ENCODE peak calls at places on chromosomes 2 and 18, in eight cellular contexts. One of them, this sample, is unnamed.

GRCh38 chr2:85737481-85737880 is 16.3 kb upstream of the ATOH8 start:
- DNase-seq in BE2C: no peak
- DNase-seq in thoracic aorta: peak; percentile 85
- DNase-seq in spleen: no peak
- DNase-seq in naive thymus-derived CD4-positive, alpha-beta T cell: no peak
- DNase-seq in tibial artery: peak; percentile 96
- DNase-seq in H9: no peak
- DNase-seq in testis: peak; percentile 54
- DNase-seq in this sample: peak; percentile 65

GRCh38 chr2:151632993-151633592 is 101.2 kb downstream of the NEB start:
- DNase-seq in tibial artery: no peak
- DNase-seq in H9: no peak
- DNase-seq in BE2C: no peak
- DNase-seq in naive thymus-derived CD4-positive, alpha-beta T cell: no peak
- DNase-seq in spleen: no peak
- DNase-seq in thoracic aorta: no peak
- DNase-seq in testis: no peak
- DNase-seq in this sample: no peak

GRCh38 chr2:145563752-145564615 is 1044.1 kb upstream of the ZEB2 start:
- DNase-seq in spleen: no peak
- DNase-seq in tibial artery: no peak
- DNase-seq in naive thymus-derived CD4-positive, alpha-beta T cell: no peak
- DNase-seq in H9: no peak
- DNase-seq in BE2C: no peak
- DNase-seq in thoracic aorta: no peak
- DNase-seq in testis: no peak
- DNase-seq in this sample: no peak

GRCh38 chr2:31136732-31137131 is 1.5 kb downstream of the GALNT14 start:
- DNase-seq in thoracic aorta: no peak
- DNase-seq in spleen: no peak
- DNase-seq in tibial artery: no peak
- DNase-seq in naive thymus-derived CD4-positive, alpha-beta T cell: no peak
- DNase-seq in H9: no peak
- DNase-seq in testis: no peak
- DNase-seq in BE2C: peak; percentile 40
- DNase-seq in this sample: no peak

GRCh38 chr2:75619992-75620740 is 26.4 kb upstream of the MRPL19 start:
- DNase-seq in spleen: no peak
- DNase-seq in testis: no peak
- DNase-seq in tibial artery: no peak
- DNase-seq in BE2C: no peak
- DNase-seq in thoracic aorta: no peak
- DNase-seq in naive thymus-derived CD4-positive, alpha-beta T cell: no peak
- DNase-seq in H9: no peak
- DNase-seq in this sample: no peak

GRCh38 chr2:51723716-51724115 is 691.8 kb upstream of the NRXN1 start:
- DNase-seq in thoracic aorta: no peak
- DNase-seq in naive thymus-derived CD4-positive, alpha-beta T cell: no peak
- DNase-seq in tibial artery: no peak
- DNase-seq in spleen: no peak
- DNase-seq in H9: no peak
- DNase-seq in BE2C: no peak
- DNase-seq in testis: no peak
- DNase-seq in this sample: no peak

GRCh38 chr2:144694456-144694855 is 174.5 kb upstream of the ZEB2 start:
- DNase-seq in H9: no peak
- DNase-seq in tibial artery: no peak
- DNase-seq in BE2C: no peak
- DNase-seq in testis: no peak
- DNase-seq in thoracic aorta: no peak
- DNase-seq in naive thymus-derived CD4-positive, alpha-beta T cell: no peak
- DNase-seq in spleen: no peak
- DNase-seq in this sample: no peak

GRCh38 chr2:159094173-159094737 is 125.8 kb downstream of the TANC1 start:
- DNase-seq in testis: peak; percentile 64
- DNase-seq in BE2C: no peak
- DNase-seq in thoracic aorta: peak; percentile 27
- DNase-seq in H9: no peak
- DNase-seq in naive thymus-derived CD4-positive, alpha-beta T cell: no peak
- DNase-seq in spleen: no peak
- DNase-seq in tibial artery: peak; percentile 91
- DNase-seq in this sample: peak; percentile 67

GRCh38 chr2:17133052-17133671 is 385.1 kb downstream of the RAD51AP2 start:
- DNase-seq in naive thymus-derived CD4-positive, alpha-beta T cell: no peak
- DNase-seq in spleen: no peak
- DNase-seq in H9: no peak
- DNase-seq in BE2C: no peak
- DNase-seq in testis: no peak
- DNase-seq in tibial artery: no peak
- DNase-seq in thoracic aorta: no peak
- DNase-seq in this sample: no peak

GRCh38 chr2:240469747-240470146 is 34.3 kb downstream of the GPC1 start:
- DNase-seq in H9: no peak
- DNase-seq in naive thymus-derived CD4-positive, alpha-beta T cell: no peak
- DNase-seq in testis: no peak
- DNase-seq in tibial artery: no peak
- DNase-seq in spleen: peak; percentile 29
- DNase-seq in BE2C: no peak
- DNase-seq in thoracic aorta: peak; percentile 1
- DNase-seq in this sample: peak; percentile 10

GRCh38 chr2:71453404-71454220 is at the start of gene DYSF:
- DNase-seq in BE2C: peak; percentile 31
- DNase-seq in testis: peak; percentile 27
- DNase-seq in spleen: peak; percentile 93
- DNase-seq in tibial artery: peak; percentile 76
- DNase-seq in H9: peak; percentile 85
- DNase-seq in thoracic aorta: no peak
- DNase-seq in naive thymus-derived CD4-positive, alpha-beta T cell: no peak
- DNase-seq in this sample: no peak

GRCh38 chr2:182509-183122 is 81.2 kb downstream of the SH3YL1 start:
- DNase-seq in naive thymus-derived CD4-positive, alpha-beta T cell: no peak
- DNase-seq in H9: no peak
- DNase-seq in spleen: no peak
- DNase-seq in BE2C: no peak
- DNase-seq in thoracic aorta: no peak
- DNase-seq in testis: no peak
- DNase-seq in tibial artery: no peak
- DNase-seq in this sample: no peak

GRCh38 chr2:226334981-226335720 is 464.5 kb downstream of the IRS1 start:
- DNase-seq in H9: no peak
- DNase-seq in naive thymus-derived CD4-positive, alpha-beta T cell: no peak
- DNase-seq in spleen: no peak
- DNase-seq in tibial artery: no peak
- DNase-seq in thoracic aorta: no peak
- DNase-seq in testis: no peak
- DNase-seq in BE2C: no peak
- DNase-seq in this sample: no peak

GRCh38 chr2:45012733-45013132 is 3.5 kb upstream of the SIX2 start:
- DNase-seq in BE2C: no peak
- DNase-seq in tibial artery: no peak
- DNase-seq in testis: no peak
- DNase-seq in thoracic aorta: no peak
- DNase-seq in H9: no peak
- DNase-seq in spleen: no peak
- DNase-seq in naive thymus-derived CD4-positive, alpha-beta T cell: no peak
- DNase-seq in this sample: no peak
- H3K9me3 ChIP-seq in BE2C: peaks cover 3% of the 10 kb centered on the region
- H3K9me3 ChIP-seq in tibial artery: no peaks in the 10 kb centered on the region
- H3K9me3 ChIP-seq in testis: no peaks in the 10 kb centered on the region
- H3K9me3 ChIP-seq in thoracic aorta: no peaks in the 10 kb centered on the region
- H3K9me3 ChIP-seq in H9: no peaks in the 10 kb centered on the region
- H3K9me3 ChIP-seq in spleen: no peaks in the 10 kb centered on the region
- H3K9me3 ChIP-seq in naive thymus-derived CD4-positive, alpha-beta T cell: no peaks in the 10 kb centered on the region
- H3K9me3 ChIP-seq in this sample: no peaks in the 10 kb centered on the region

GRCh38 chr18:64332851-64333250 is 184.0 kb upstream of the LINC00305 start:
- DNase-seq in tibial artery: no peak
- DNase-seq in BE2C: no peak
- DNase-seq in naive thymus-derived CD4-positive, alpha-beta T cell: no peak
- DNase-seq in H9: no peak
- DNase-seq in spleen: no peak
- DNase-seq in testis: no peak
- DNase-seq in thoracic aorta: no peak
- DNase-seq in this sample: no peak
- H3K9me3 ChIP-seq in tibial artery: no peaks in the 10 kb centered on the region
- H3K9me3 ChIP-seq in BE2C: no peaks in the 10 kb centered on the region
- H3K9me3 ChIP-seq in naive thymus-derived CD4-positive, alpha-beta T cell: no peaks in the 10 kb centered on the region
- H3K9me3 ChIP-seq in H9: no peaks in the 10 kb centered on the region
- H3K9me3 ChIP-seq in spleen: no peaks in the 10 kb centered on the region
- H3K9me3 ChIP-seq in testis: no peaks in the 10 kb centered on the region
- H3K9me3 ChIP-seq in thoracic aorta: no peaks in the 10 kb centered on the region
- H3K9me3 ChIP-seq in this sample: no peaks in the 10 kb centered on the region

GRCh38 chr18:57461652-57462269 is 26.6 kb downstream of the ONECUT2 start:
- DNase-seq in testis: no peak
- DNase-seq in spleen: no peak
- DNase-seq in thoracic aorta: no peak
- DNase-seq in naive thymus-derived CD4-positive, alpha-beta T cell: no peak
- DNase-seq in tibial artery: no peak
- DNase-seq in BE2C: peak; percentile 70
- DNase-seq in H9: no peak
- DNase-seq in this sample: no peak

GRCh38 chr18:57469884-57470283 is 34.7 kb downstream of the ONECUT2 start:
- DNase-seq in testis: no peak
- DNase-seq in spleen: no peak
- DNase-seq in naive thymus-derived CD4-positive, alpha-beta T cell: no peak
- DNase-seq in H9: no peak
- DNase-seq in thoracic aorta: no peak
- DNase-seq in BE2C: no peak
- DNase-seq in tibial artery: no peak
- DNase-seq in this sample: no peak

GRCh38 chr18:57466745-57467144 is 31.6 kb downstream of the ONECUT2 start:
- DNase-seq in H9: peak; percentile 43
- DNase-seq in testis: no peak
- DNase-seq in BE2C: no peak
- DNase-seq in spleen: no peak
- DNase-seq in tibial artery: no peak
- DNase-seq in thoracic aorta: no peak
- DNase-seq in naive thymus-derived CD4-positive, alpha-beta T cell: no peak
- DNase-seq in this sample: no peak

DNA sequence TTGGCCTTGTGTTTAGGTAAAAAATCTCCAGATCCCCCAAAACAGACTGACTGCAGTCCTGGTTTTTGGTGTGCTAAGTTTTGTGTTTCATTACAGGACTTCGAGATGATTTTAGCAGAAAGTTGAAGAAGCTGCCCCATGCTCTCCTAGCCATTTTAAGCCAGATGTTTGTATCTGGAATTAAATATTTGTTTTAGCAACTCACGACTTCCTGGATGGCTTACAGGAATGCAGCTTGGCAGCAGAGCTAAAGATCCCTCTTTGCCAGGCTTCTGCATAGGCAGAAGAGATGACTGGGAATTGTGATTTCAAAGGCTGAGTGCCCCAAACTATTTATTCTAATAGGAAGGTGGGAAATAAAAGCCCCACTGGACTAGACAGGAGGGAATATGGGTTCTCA is 31.1 kb downstream of the ONECUT2 start:
- DNase-seq in tibial artery: no peak
- DNase-seq in BE2C: no peak
- DNase-seq in testis: no peak
- DNase-seq in thoracic aorta: no peak
- DNase-seq in H9: no peak
- DNase-seq in naive thymus-derived CD4-positive, alpha-beta T cell: no peak
- DNase-seq in spleen: no peak
- DNase-seq in this sample: no peak
- H3K9me3 ChIP-seq in tibial artery: no peaks in the 10 kb centered on the region
- H3K9me3 ChIP-seq in BE2C: no peaks in the 10 kb centered on the region
- H3K9me3 ChIP-seq in testis: no peaks in the 10 kb centered on the region
- H3K9me3 ChIP-seq in thoracic aorta: no peaks in the 10 kb centered on the region
- H3K9me3 ChIP-seq in H9: no peaks in the 10 kb centered on the region
- H3K9me3 ChIP-seq in naive thymus-derived CD4-positive, alpha-beta T cell: no peaks in the 10 kb centered on the region
- H3K9me3 ChIP-seq in spleen: no peaks in the 10 kb centered on the region
- H3K9me3 ChIP-seq in this sample: no peaks in the 10 kb centered on the region

DNA sequence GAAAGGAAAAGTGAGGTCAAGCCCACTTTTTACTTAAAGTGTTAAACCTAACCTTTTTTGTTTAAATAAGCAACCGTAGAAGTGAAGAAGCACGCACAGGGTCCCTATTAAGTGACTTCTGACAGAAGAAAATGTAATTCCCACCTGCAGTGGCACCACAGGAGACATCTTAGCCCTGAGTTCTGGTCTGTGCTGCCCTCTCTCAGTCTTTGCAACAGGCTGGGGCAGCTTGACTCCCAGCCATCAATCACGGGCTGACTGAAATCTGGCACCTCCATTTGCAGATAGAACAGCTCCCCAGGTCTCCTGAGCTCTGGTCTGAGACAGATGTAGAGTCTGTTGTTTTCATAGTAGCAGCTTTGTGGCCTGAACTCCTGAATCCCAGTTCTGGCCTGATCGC is 170.0 kb downstream of the LTBP1 start:
- DNase-seq in testis: no peak
- DNase-seq in spleen: no peak
- DNase-seq in thoracic aorta: no peak
- DNase-seq in naive thymus-derived CD4-positive, alpha-beta T cell: no peak
- DNase-seq in H9: no peak
- DNase-seq in BE2C: no peak
- DNase-seq in tibial artery: no peak
- DNase-seq in this sample: no peak
- H3K9me3 ChIP-seq in testis: no peaks in the 10 kb centered on the region
- H3K9me3 ChIP-seq in spleen: no peaks in the 10 kb centered on the region
- H3K9me3 ChIP-seq in thoracic aorta: no peaks in the 10 kb centered on the region
- H3K9me3 ChIP-seq in naive thymus-derived CD4-positive, alpha-beta T cell: no peaks in the 10 kb centered on the region
- H3K9me3 ChIP-seq in H9: no peaks in the 10 kb centered on the region
- H3K9me3 ChIP-seq in BE2C: no peaks in the 10 kb centered on the region
- H3K9me3 ChIP-seq in tibial artery: no peaks in the 10 kb centered on the region
- H3K9me3 ChIP-seq in this sample: no peaks in the 10 kb centered on the region

GRCh38 chr2:95041824-95042442 is 16.4 kb downstream of the MAL start:
- DNase-seq in thoracic aorta: no peak
- DNase-seq in spleen: no peak
- DNase-seq in naive thymus-derived CD4-positive, alpha-beta T cell: no peak
- DNase-seq in testis: no peak
- DNase-seq in tibial artery: no peak
- DNase-seq in H9: no peak
- DNase-seq in BE2C: no peak
- DNase-seq in this sample: no peak
- H3K9me3 ChIP-seq in thoracic aorta: no peaks in the 10 kb centered on the region
- H3K9me3 ChIP-seq in spleen: no peaks in the 10 kb centered on the region
- H3K9me3 ChIP-seq in naive thymus-derived CD4-positive, alpha-beta T cell: no peaks in the 10 kb centered on the region
- H3K9me3 ChIP-seq in testis: no peaks in the 10 kb centered on the region
- H3K9me3 ChIP-seq in tibial artery: no peaks in the 10 kb centered on the region
- H3K9me3 ChIP-seq in H9: no peaks in the 10 kb centered on the region
- H3K9me3 ChIP-seq in BE2C: no peaks in the 10 kb centered on the region
- H3K9me3 ChIP-seq in this sample: no peaks in the 10 kb centered on the region

GRCh38 chr2:230787101-230787500 is 74.5 kb downstream of the CAB39 start:
- DNase-seq in BE2C: no peak
- DNase-seq in H9: no peak
- DNase-seq in naive thymus-derived CD4-positive, alpha-beta T cell: no peak
- DNase-seq in thoracic aorta: no peak
- DNase-seq in tibial artery: no peak
- DNase-seq in spleen: no peak
- DNase-seq in testis: no peak
- DNase-seq in this sample: no peak
- H3K9me3 ChIP-seq in BE2C: no peaks in the 10 kb centered on the region
- H3K9me3 ChIP-seq in H9: no peaks in the 10 kb centered on the region
- H3K9me3 ChIP-seq in naive thymus-derived CD4-positive, alpha-beta T cell: peaks cover 17% of the 10 kb centered on the region
- H3K9me3 ChIP-seq in thoracic aorta: peaks cover 15% of the 10 kb centered on the region
- H3K9me3 ChIP-seq in tibial artery: no peaks in the 10 kb centered on the region
- H3K9me3 ChIP-seq in spleen: peaks cover 11% of the 10 kb centered on the region
- H3K9me3 ChIP-seq in testis: no peaks in the 10 kb centered on the region
- H3K9me3 ChIP-seq in this sample: peaks cover 7% of the 10 kb centered on the region

This sample was measured in breast epithelium.